ENCODE peak calls at places on chromosomes 4 and X, in four cellular contexts. W is K562, R is SK-N-SH, B is H1. P is an unnamed sample.

GRCh38 chrX:153637121-153638040 is 9.6 kb upstream of the DUSP9 start:
- DNase-seq in B (no peak), W (no peak), R (peak), P (no peak)

GRCh38 chr4:52869196-52869595 is 7.1 kb downstream of the RASL11B start:
- DNase-seq in R (peak), B (no peak), W (no peak), P (no peak)

GRCh38 chr4:89334311-89334710 is 26.7 kb upstream of the GPRIN3 start:
- DNase-seq in B (no peak), W (no peak), R (no peak), P (no peak)

GRCh38 chrX:96722793-96723192 is 38.2 kb downstream of the DIAPH2 start:
- DNase-seq in W (no peak), B (no peak), R (no peak), P (no peak)

GRCh38 chr4:108068422-108068821 is 78.7 kb downstream of the HADH start:
- DNase-seq in B (no peak), R (no peak), W (no peak), P (no peak)

GRCh38 chrX:15956684-15957083 is 102.1 kb upstream of the AP1S2 start:
- DNase-seq in W (no peak), B (no peak), R (no peak), P (no peak)

GRCh38 chr4:184328022-184328736 is 110.5 kb upstream of the ENPP6 start:
- DNase-seq in B (peak), W (no peak), R (no peak), P (no peak)

GRCh38 chr4:145804134-145804533 is 124.2 kb downstream of the C4orf51 start:
- DNase-seq in B (no peak), W (no peak), R (no peak), P (no peak)

GRCh38 chr4:3342182-3342854 is 49.5 kb downstream of the RGS12 start:
- DNase-seq in B (no peak), W (no peak), R (no peak), P (no peak)

GRCh38 chrX:140815868-140816267 is 106.3 kb downstream of the LINC00632 start:
- DNase-seq in W (no peak), R (no peak), B (no peak), P (no peak)

GRCh38 chr4:132572210-132572609 is 576.9 kb upstream of the PCDH10 start:
- DNase-seq in W (no peak), R (no peak), B (no peak), P (no peak)

GRCh38 chr4:122798101-122798500 is 28.5 kb upstream of the FGF2 start:
- DNase-seq in W (peak), R (peak), B (no peak), P (peak)

GRCh38 chr4:140557831-140558435 is 10.8 kb downstream of the UCP1 start:
- DNase-seq in R (no peak), B (no peak), W (no peak), P (no peak)

GRCh38 chr4:103306870-103307345 is 108.8 kb upstream of the CENPE start:
- DNase-seq in B (no peak), W (no peak), R (peak), P (no peak)

GRCh38 chr4:73103799-73104503 is 34.4 kb upstream of the COX18 start:
- DNase-seq in W (peak), B (no peak), R (no peak), P (no peak)

GRCh38 chrX:9785944-9786741 is at the start of gene SHROOM2:
- DNase-seq in W (peak), B (peak), R (peak), P (peak)

GRCh38 chr4:16524911-16525574 is 298.8 kb upstream of the TAPT1 start:
- DNase-seq in B (no peak), R (no peak), W (no peak), P (no peak)

GRCh38 chr4:10102193-10102980 is 14.2 kb downstream of the WDR1 start:
- DNase-seq in W (no peak), B (no peak), R (no peak), P (no peak)

GRCh38 chrX:145405012-145405411 is 157.7 kb downstream of the SPANXN1 start:
- DNase-seq in R (peak), B (no peak), W (peak), P (no peak)

GRCh38 chrX:115173181-115173580 is 16.0 kb upstream of the RBMXL3 start:
- DNase-seq in B (no peak), R (no peak), W (no peak), P (no peak)

GRCh38 chr4:176002007-176002623 is 63.5 kb upstream of the WDR17 start:
- DNase-seq in R (peak), W (no peak), B (peak), P (peak)

GRCh38 chr4:38275331-38275821 is 315.2 kb downstream of the PTTG2 start:
- DNase-seq in B (no peak), R (no peak), W (no peak), P (no peak)

GRCh38 chr4:146637853-146638800 is 566 bp upstream of the POU4F2 start:
- DNase-seq in R (peak), B (peak), W (no peak), P (peak)

GRCh38 chr4:89724716-89725115 is 112.2 kb downstream of the SNCA start:
- DNase-seq in W (no peak), R (no peak), B (no peak), P (no peak)

GRCh38 chr4:139555705-139556070 is 331 bp downstream of the SETD7 start:
- DNase-seq in R (peak), B (no peak), W (no peak), P (no peak)

GRCh38 chrX:734411-734810 is 103.8 kb downstream of the SHOX start:
- DNase-seq in R (no peak), W (no peak), B (no peak), P (no peak)

GRCh38 chr4:146398404-146398803 is 123.3 kb downstream of the SLC10A7 start:
- DNase-seq in W (no peak), R (no peak), B (no peak), P (no peak)

GRCh38 chr4:46844325-46844917 is 64.6 kb downstream of the COX7B2 start:
- DNase-seq in R (peak), W (peak), B (no peak), P (peak)

GRCh38 chrX:24506082-24506481 is 41.0 kb downstream of the PDK3 start:
- DNase-seq in W (no peak), R (no peak), B (no peak), P (no peak)

GRCh38 chr4:116357758-116358157 is 727.6 kb downstream of the TRAM1L1 start:
- DNase-seq in W (no peak), R (no peak), B (no peak), P (no peak)

GRCh38 chr4:116361782-116362181 is 723.6 kb downstream of the TRAM1L1 start:
- DNase-seq in W (no peak), B (no peak), R (no peak), P (no peak)

GRCh38 chr4:116362603-116363002 is 722.8 kb downstream of the TRAM1L1 start:
- DNase-seq in B (no peak), W (no peak), R (no peak), P (no peak)

DNA sequence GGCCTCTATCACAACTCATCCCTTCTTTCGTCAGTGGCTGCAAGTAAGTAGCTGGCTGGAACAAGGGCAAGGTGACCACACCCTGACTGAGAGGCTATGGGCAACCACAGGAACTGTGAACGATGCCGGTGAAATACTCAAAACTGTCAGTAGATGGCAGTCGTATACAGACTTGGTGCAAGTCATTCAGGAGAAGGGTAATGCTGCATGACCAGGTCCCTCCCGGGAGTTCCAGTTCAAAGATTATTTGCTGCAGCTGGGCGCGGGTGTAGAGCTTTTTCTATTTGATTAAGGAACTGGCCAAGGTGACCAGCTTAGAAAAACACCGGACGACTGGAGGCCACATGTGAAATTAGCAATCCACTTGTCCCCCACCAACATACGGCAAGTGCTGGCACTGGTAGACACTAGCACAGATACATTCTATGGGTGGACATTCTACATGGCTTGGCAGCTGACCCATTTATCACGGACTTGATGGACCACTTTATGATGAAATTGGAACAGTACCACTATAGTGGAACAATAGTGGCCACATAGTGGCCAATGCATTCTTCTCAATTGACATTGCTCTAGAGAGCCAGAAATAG is 726.6 kb downstream of the TRAM1L1 start:
- DNase-seq in R (peak), W (peak), B (peak), P (peak)
- TF ChIP-seq TEAD4 in R (no peak), W (no peak), B (no peak), P (no peak)

GRCh38 chr4:67810011-67810410 is 55.8 kb upstream of the GNRHR start:
- DNase-seq in R (no peak), W (no peak), B (no peak), P (no peak)

GRCh38 chr4:67809502-67809901 is 55.3 kb upstream of the GNRHR start:
- DNase-seq in R (no peak), B (no peak), W (no peak), P (peak)
- TF ChIP-seq TEAD4 in R (no peak), B (no peak), W (no peak), P (no peak)

GRCh38 chrX:152635941-152636340 is 1.8 kb upstream of the GABRQ start:
- DNase-seq in R (peak), B (peak), W (peak), P (peak)
- TF ChIP-seq TEAD4 in R (no peak), B (no peak), W (no peak), P (no peak)

GRCh38 chrX:31036895-31037294 is 34.9 kb downstream of the FTHL17 start:
- DNase-seq in B (peak), W (peak), R (peak), P (peak)
- TF ChIP-seq TEAD4 in B (no peak), W (no peak), R (no peak), P (no peak)